ENCODE peak calls at places on chromosomes 5 and 9, in ten cellular contexts. P, E, D, O, C, R, W, S, J and A are unnamed samples. For H3K4me1, the result is how much of the 10 kb centered on the place peaks cover.

GRCh38 chr5:178428341-178429155 is 161.6 kb downstream of the COL23A1 start:
- DNase-seq in E (no peak), W (no peak), C (peak), D (no peak), J (no peak), P (no peak), O (no peak), R (no peak), S (no peak), A (no peak)

GRCh38 chr5:96714951-96715451 is 52.8 kb downstream of the CAST start:
- DNase-seq in O (peak), W (peak), J (peak), C (no peak), R (no peak), S (peak), D (peak), E (no peak), P (peak), A (peak)

GRCh38 chr9:128275198-128276007 is at the start of gene GOLGA2:
- DNase-seq in R (no peak), J (no peak), D (peak), E (peak), W (peak), C (peak), O (no peak), S (no peak), P (peak), A (peak)

GRCh38 chr9:113776194-113776593 is 99.9 kb upstream of the ZNF618 start:
- DNase-seq in S (no peak), D (no peak), C (no peak), E (no peak), P (no peak), R (no peak), J (no peak), W (no peak), O (no peak), A (peak)

GRCh38 chr5:154646841-154647759 is 108.1 kb upstream of the LARP1 start:
- DNase-seq in O (no peak), J (no peak), C (peak), P (peak), E (peak), S (peak), W (peak), D (no peak), R (peak), A (peak)

GRCh38 chr9:83066771-83067170 is 3.8 kb upstream of the RASEF start:
- DNase-seq in P (peak), S (peak), W (peak), O (peak), D (no peak), E (no peak), J (no peak), R (no peak), C (no peak), A (peak)

GRCh38 chr9:82797539-82797938 is 265.4 kb downstream of the RASEF start:
- DNase-seq in D (no peak), J (no peak), O (no peak), W (no peak), S (no peak), R (no peak), P (no peak), C (peak), E (no peak), A (no peak)

GRCh38 chr5:86971034-86971511 is 296.6 kb upstream of the RASA1 start:
- DNase-seq in S (peak), J (no peak), D (peak), C (no peak), E (no peak), O (peak), R (no peak), W (peak), P (peak), A (peak)

GRCh38 chr9:79089054-79089560 is 482.7 kb upstream of the TLE4 start:
- DNase-seq in S (no peak), D (no peak), P (no peak), R (no peak), W (no peak), C (no peak), E (no peak), J (no peak), O (no peak), A (no peak)

GRCh38 chr9:7246181-7246580 is 488.4 kb downstream of the KDM4C start:
- DNase-seq in W (no peak), O (no peak), R (no peak), P (no peak), E (no peak), J (no peak), D (no peak), S (no peak), C (no peak), A (no peak)

GRCh38 chr9:130936285-130937117 is 2.5 kb downstream of the FIBCD1 start:
- DNase-seq in E (no peak), D (peak), S (peak), W (peak), O (peak), C (no peak), J (peak), R (no peak), P (peak), A (peak)

GRCh38 chr9:114247086-114247485 is 75.8 kb upstream of the ORM1 start:
- DNase-seq in O (no peak), C (no peak), E (no peak), S (no peak), W (no peak), P (no peak), D (no peak), J (no peak), R (no peak), A (no peak)

GRCh38 chr9:96088510-96088909 is 213.0 kb downstream of the ERCC6L2 start:
- DNase-seq in J (no peak), D (no peak), C (no peak), S (no peak), E (no peak), O (no peak), R (no peak), P (no peak), W (no peak), A (no peak)

GRCh38 chr9:96086936-96087582 is 211.6 kb downstream of the ERCC6L2 start:
- DNase-seq in P (no peak), S (no peak), D (no peak), J (no peak), W (no peak), C (no peak), O (peak), R (no peak), E (no peak), A (no peak)

GRCh38 chr9:96087669-96088299 is 212.3 kb downstream of the ERCC6L2 start:
- DNase-seq in E (no peak), W (no peak), O (peak), C (no peak), P (no peak), J (no peak), S (peak), R (no peak), D (no peak), A (no peak)

GRCh38 chr9:96084289-96084688 is 208.8 kb downstream of the ERCC6L2 start:
- DNase-seq in C (no peak), P (no peak), R (no peak), J (no peak), D (no peak), W (no peak), S (no peak), O (no peak), E (no peak), A (no peak)

GRCh38 chr9:96085536-96086143 is 210.1 kb downstream of the ERCC6L2 start:
- DNase-seq in O (no peak), E (no peak), J (no peak), D (no peak), W (no peak), C (no peak), S (no peak), R (no peak), P (no peak), A (no peak)
- H3K4me1 ChIP-seq in O (half or more), E (under half), J (under half), D (under half), W (under half), C (under half), S (under half), R (under half), P (under half), A (under half)

GRCh38 chr9:4111233-4112000 is 188.5 kb downstream of the GLIS3 start:
- DNase-seq in C (no peak), P (peak), R (no peak), O (no peak), D (no peak), E (no peak), S (no peak), W (no peak), J (no peak), A (peak)
- H3K4me3 ChIP-seq in C (peak), P (peak), R (no peak), O (no peak), D (no peak), E (no peak), S (no peak), W (peak), J (peak), A (peak)

GRCh38 chr9:3689555-3689954 is 163.8 kb upstream of the RFX3 start:
- DNase-seq in C (no peak), J (no peak), P (no peak), D (no peak), W (no peak), E (no peak), S (no peak), O (no peak), R (no peak), A (no peak)
- H3K4me1 ChIP-seq in C (under half), J (under half), P (under half), D (under half), W (under half), E (under half), S (under half), O (under half), R (under half), A (under half)

GRCh38 chr5:126520593-126520953 is 74.4 kb downstream of the ALDH7A1 start:
- DNase-seq in P (no peak), E (no peak), R (no peak), J (no peak), S (no peak), O (no peak), W (no peak), C (no peak), D (no peak), A (no peak)

GRCh38 chr5:126516852-126517251 is 78.2 kb downstream of the ALDH7A1 start:
- DNase-seq in S (no peak), O (no peak), R (no peak), E (no peak), D (no peak), J (no peak), P (peak), W (no peak), C (no peak), A (peak)

GRCh38 chr5:126516133-126516532 is 78.9 kb downstream of the ALDH7A1 start:
- DNase-seq in J (no peak), E (no peak), W (peak), R (no peak), D (no peak), S (no peak), P (peak), O (no peak), C (no peak), A (peak)

GRCh38 chr5:126521130-126521529 is 73.9 kb downstream of the ALDH7A1 start:
- DNase-seq in E (no peak), D (no peak), W (no peak), O (no peak), S (no peak), C (no peak), P (no peak), R (no peak), J (no peak), A (no peak)

GRCh38 chr5:126519637-126520592 is 75.1 kb downstream of the ALDH7A1 start:
- DNase-seq in D (no peak), P (peak), R (no peak), E (peak), W (no peak), C (peak), S (no peak), J (no peak), O (no peak), A (peak)
- H3K4me3 ChIP-seq in D (no peak), P (no peak), R (no peak), E (peak), W (no peak), C (no peak), S (no peak), J (peak), O (no peak), A (peak)